ENCODE peak calls at places on chromosomes 2 and 18, in five cellular contexts. Q is fibroblast of lung, R is AG09309, L is EH, O is renal cortical epithelial cell. A is an unnamed sample.

GRCh38 chr2:109331864-109332848 is 203.2 kb downstream of the SH3RF3 start:
- DNase-seq in Q (peak), R (peak), L (peak), O (peak), A (peak)

GRCh38 chr2:219079417-219079816 is 18.7 kb upstream of the IHH start:
- DNase-seq in Q (peak), R (no peak), L (peak), O (peak), A (no peak)

GRCh38 chr18:12038082-12038660 is 55.5 kb upstream of the ANKRD62 start:
- DNase-seq in Q (peak), R (no peak), L (peak), O (no peak), A (peak)

GRCh38 chr2:28587526-28588230 is 91.8 kb downstream of the PLB1 start:
- DNase-seq in Q (no peak), R (no peak), L (no peak), O (no peak), A (no peak)

GRCh38 chr2:128563348-128563687 is 244.7 kb upstream of the HS6ST1 start:
- DNase-seq in Q (peak), R (peak), L (peak), O (peak), A (peak)

GRCh38 chr2:135043345-135043744 is 3.9 kb downstream of the MAP3K19 start:
- DNase-seq in Q (no peak), R (no peak), L (no peak), O (no peak), A (no peak)

GRCh38 chr2:182103531-182103930 is 117.9 kb downstream of the PPP1R1C start:
- DNase-seq in Q (peak), R (no peak), L (peak), O (no peak), A (no peak)

GRCh38 chr18:3061581-3062416 is 48.9 kb upstream of the LPIN2 start:
- DNase-seq in Q (no peak), R (no peak), L (no peak), O (peak), A (no peak)

GRCh38 chr18:31648966-31649429 is 35.4 kb downstream of the B4GALT6 start:
- DNase-seq in Q (peak), R (no peak), L (peak), O (peak), A (peak)

A was measured in cardiac fibroblast.